ENCODE peak calls at places on chromosomes 2 and 18, in five cellular contexts. T is endodermal cell, A is cardiac muscle cell, M is adrenal gland, P is uterus. N is an unnamed sample.

GRCh38 chr2:44952143-44952805 is 10.8 kb downstream of the SIX3 start:
- DNase-seq in T (peak; percentile 92), P (no peak), M (peak; percentile 42), A (peak; percentile 84), N (no peak)

GRCh38 chr2:207073791-207074678 is 91.7 kb downstream of the KLF7 start:
- DNase-seq in P (no peak), M (peak; percentile 37), A (no peak), T (no peak), N (peak; percentile 19)

GRCh38 chr2:208175843-208176160 is 12.4 kb upstream of the CRYGA start:
- DNase-seq in M (no peak), P (no peak), T (no peak), A (no peak), N (no peak)

GRCh38 chr2:129877795-129878775 is 101.4 kb upstream of the RAB6C start:
- DNase-seq in M (peak; percentile 27), T (peak; percentile 44), A (peak; percentile 9), P (peak; percentile 70), N (peak; percentile 48)

GRCh38 chr2:10059016-10059351 is 15.6 kb downstream of the KLF11 start:
- DNase-seq in T (no peak), P (no peak), A (no peak), M (no peak), N (no peak)

GRCh38 chr2:20223345-20224190 is 1.4 kb downstream of the SDC1 start:
- DNase-seq in A (peak; percentile 70), T (peak; percentile 81), M (peak; percentile 62), P (no peak), N (no peak)

GRCh38 chr2:151878655-151879563 is 50.7 kb upstream of the ARL5A start:
- DNase-seq in T (no peak), M (peak; percentile 19), A (no peak), P (no peak), N (no peak)

GRCh38 chr2:49656853-49657252 is 502.5 kb upstream of the FSHR start:
- DNase-seq in P (no peak), A (no peak), T (no peak), M (no peak), N (no peak)

GRCh38 chr2:47093626-47094025 is 61.5 kb downstream of the STPG4 start:
- DNase-seq in P (no peak), M (no peak), T (no peak), A (no peak), N (no peak)

GRCh38 chr2:8537572-8538155 is 144.2 kb upstream of the ID2 start:
- DNase-seq in P (peak; percentile 16), A (no peak), T (peak; percentile 39), M (no peak), N (no peak)

GRCh38 chr18:12092398-12093229 is 1.0 kb upstream of the ANKRD62 start:
- DNase-seq in A (peak; percentile 48), M (no peak), P (no peak), T (peak; percentile 85), N (no peak)

GRCh38 chr2:165794520-165794882 is 454 bp upstream of the GALNT3 start:
- DNase-seq in P (no peak), M (peak; percentile 15), A (peak; percentile 12), T (peak; percentile 83), N (peak; percentile 46)

GRCh38 chr18:12939161-12939560 is 8.7 kb upstream of the SEH1L start:
- DNase-seq in P (no peak), M (no peak), A (no peak), T (no peak), N (no peak)

GRCh38 chr2:1721706-1722483 is 22.4 kb downstream of the PXDN start:
- DNase-seq in A (no peak), T (peak; percentile 23), M (no peak), P (peak; percentile 18), N (no peak)

GRCh38 chr2:43106767-43107527 is 119.5 kb downstream of the ZFP36L2 start:
- DNase-seq in T (peak; percentile 37), M (no peak), P (no peak), A (no peak), N (no peak)

GRCh38 chr18:75249672-75250470 is 39.3 kb downstream of the TSHZ1 start:
- DNase-seq in M (no peak), A (no peak), P (peak; percentile 27), T (no peak), N (no peak)

GRCh38 chr2:137607722-137608121 is 356.6 kb upstream of the HNMT start:
- DNase-seq in P (no peak), T (no peak), A (no peak), M (no peak), N (no peak)

GRCh38 chr2:132429351-132429750 is 12.7 kb downstream of the GPR39 start:
- DNase-seq in P (no peak), M (no peak), T (peak; percentile 20), A (no peak), N (no peak)

GRCh38 chr2:147829106-147829505 is 15.7 kb upstream of the ACVR2A start:
- DNase-seq in P (no peak), A (no peak), M (no peak), T (no peak), N (no peak)

GRCh38 chr2:181104512-181105121 is 124.2 kb downstream of the UBE2E3 start:
- DNase-seq in M (no peak), T (no peak), A (peak; percentile 52), P (no peak), N (no peak)

GRCh38 chr2:144429396-144430112 is 90.4 kb downstream of the ZEB2 start:
- DNase-seq in M (no peak), T (no peak), P (no peak), A (no peak), N (no peak)

GRCh38 chr18:45993441-45993840 is 26.3 kb upstream of the EPG5 start:
- DNase-seq in T (no peak), P (no peak), A (no peak), M (no peak), N (no peak)

GRCh38 chr2:121099329-121100318 is 185.4 kb downstream of the TFCP2L1 start:
- DNase-seq in A (peak; percentile 83), T (peak; percentile 83), M (peak; percentile 28), P (no peak), N (no peak)

GRCh38 chr2:231672617-231673347 is 35.5 kb upstream of the PTMA start:
- DNase-seq in P (peak; percentile 66), A (peak; percentile 59), T (peak; percentile 95), M (peak; percentile 55), N (no peak)
- TF ChIP-seq CTCF in P (peak; percentile 27), A (peak; percentile 63), T (peak; percentile 71), M (no peak), N (no peak)

DNA sequence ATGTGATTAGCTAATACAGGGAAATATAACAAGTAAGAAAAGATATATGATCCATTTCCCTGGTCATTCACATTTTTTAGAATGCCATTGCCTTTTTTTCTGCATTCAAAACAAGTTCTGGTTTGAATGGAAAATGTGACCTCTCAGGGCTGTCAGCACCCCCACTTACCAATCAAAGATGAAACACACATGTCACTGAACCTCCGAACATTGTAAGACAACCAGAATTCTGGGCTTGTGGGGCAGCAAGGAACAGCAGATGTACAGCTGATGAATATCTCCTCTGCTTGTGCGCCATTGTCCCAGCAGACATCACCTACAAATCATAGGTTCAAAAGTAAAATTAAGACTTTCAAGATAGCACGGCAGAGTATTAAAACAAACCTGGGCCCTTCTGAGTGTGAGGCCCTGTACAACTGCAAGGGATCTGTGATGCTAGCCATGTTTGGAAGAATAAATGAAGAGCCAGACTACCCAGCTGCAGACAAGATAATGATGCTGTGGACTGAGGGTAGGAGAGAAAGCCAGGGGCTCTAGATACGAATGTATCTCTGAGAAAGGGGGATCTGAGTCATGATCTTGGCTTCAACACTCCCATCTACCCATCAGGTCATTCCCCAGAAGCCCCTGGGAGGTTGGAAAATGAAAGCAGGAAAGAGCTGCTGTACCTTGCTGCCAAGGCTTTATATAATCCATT is 108.7 kb upstream of the SERTAD2 start:
- DNase-seq in T (no peak), P (no peak), M (no peak), A (no peak), N (no peak)
- H3K27ac ChIP-seq in T (no peak overlapping the region), P (no peak overlapping the region), M (no peak overlapping the region), A (no peak overlapping the region), N (no peak overlapping the region)

GRCh38 chr2:85390941-85391669 is 19.1 kb downstream of the CAPG start:
- DNase-seq in M (no peak), A (peak; percentile 58), P (peak; percentile 57), T (peak; percentile 96), N (peak; percentile 70)

GRCh38 chr2:85389139-85389538 is 21.0 kb downstream of the CAPG start:
- DNase-seq in A (no peak), P (no peak), T (no peak), M (no peak), N (no peak)

GRCh38 chr2:85383850-85384249 is 26.3 kb downstream of the CAPG start:
- DNase-seq in A (no peak), P (no peak), M (no peak), T (no peak), N (no peak)

GRCh38 chr2:85387754-85388153 is 22.4 kb downstream of the CAPG start:
- DNase-seq in P (no peak), M (no peak), T (no peak), A (no peak), N (no peak)

GRCh38 chr2:85385746-85386145 is 24.4 kb downstream of the CAPG start:
- DNase-seq in M (no peak), A (no peak), P (no peak), T (no peak), N (no peak)
- TF ChIP-seq CTCF in M (no peak), A (no peak), P (no peak), T (no peak), N (no peak)

DNA sequence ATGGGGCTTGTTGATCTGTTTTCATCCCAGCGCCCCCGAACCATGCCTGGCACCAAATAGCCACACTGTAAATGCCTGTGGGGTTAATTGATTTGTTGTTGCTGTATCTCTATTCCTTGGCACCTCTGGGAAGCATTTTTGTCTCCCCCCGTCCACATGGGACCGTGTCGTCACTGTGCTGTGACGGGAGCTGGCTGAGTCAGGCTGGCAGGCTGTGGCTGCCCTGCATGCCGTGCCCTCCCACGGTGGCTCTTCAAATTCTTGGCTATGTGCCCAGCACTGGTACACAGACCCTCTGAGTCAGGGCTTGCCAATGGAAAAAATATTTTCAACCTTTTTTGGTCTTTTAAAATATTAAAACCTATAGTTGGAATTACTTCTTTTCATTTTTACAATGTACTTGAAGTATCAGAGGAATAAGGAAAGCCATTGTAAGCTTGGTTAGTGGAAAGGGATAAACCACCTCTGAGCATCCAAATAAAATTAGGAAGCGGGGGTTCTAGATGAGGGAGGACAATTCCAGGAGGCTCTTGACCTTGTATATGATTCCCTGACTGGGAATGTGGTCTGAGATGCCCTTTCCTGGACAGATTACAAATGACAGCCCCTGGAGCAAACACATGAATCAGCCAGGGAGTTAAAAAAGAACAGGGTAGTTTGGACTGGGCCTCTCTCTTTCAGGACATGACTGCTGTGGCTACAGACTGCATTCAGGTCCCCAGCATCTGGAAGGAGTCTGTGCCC is 59.4 kb downstream of the DGKD start:
- DNase-seq in T (no peak), M (peak; percentile 87), P (no peak), A (no peak), N (peak; percentile 58)
- H3K27ac ChIP-seq in T (no peak overlapping the region), M (no peak overlapping the region), P (peak overlapping the region; percentile 39), A (peak overlapping the region; percentile 4), N (peak overlapping the region; percentile 25)

DNA sequence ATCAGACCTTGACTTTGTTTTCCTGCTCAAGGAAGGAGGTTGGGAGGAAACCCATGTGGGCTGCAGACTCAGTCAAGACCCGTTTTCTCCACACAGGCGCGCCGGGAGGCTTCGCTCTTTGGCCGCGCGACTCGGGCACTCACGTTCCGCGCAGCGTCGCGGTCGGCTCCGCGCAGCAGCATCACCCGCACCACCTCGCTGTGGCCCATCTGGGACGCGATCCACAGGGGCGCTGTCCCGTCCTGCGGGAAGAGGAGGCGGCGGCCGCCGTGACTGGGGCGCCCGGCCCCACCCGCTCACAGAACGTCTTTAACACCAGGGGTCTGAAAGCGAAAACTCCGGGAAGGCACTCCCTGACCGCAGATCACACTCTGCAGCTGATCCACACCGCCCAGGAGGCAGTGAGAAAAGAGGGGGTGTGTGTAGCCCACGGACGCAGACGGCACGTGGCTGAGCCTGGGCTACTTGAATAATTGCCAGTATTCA is 33.1 kb upstream of the NPC1 start:
- DNase-seq in T (no peak), P (peak; percentile 34), A (peak; percentile 55), M (peak; percentile 53), N (no peak)
- TF ChIP-seq CTCF in T (no peak), P (peak; percentile 26), A (no peak), M (no peak), N (no peak)

N was measured in CD8-positive, alpha-beta T cell.